ENCODE peak calls at places on chromosomes 2 and 18, in seven cellular contexts. One of them, this sample, is unnamed.

GRCh38 chr18:46408334-46408987 is 248.6 kb downstream of the LOXHD1 start:
- DNase-seq in trophoblast cell: peak
- DNase-seq in H9: peak
- DNase-seq in mesendoderm: peak
- DNase-seq in IMR-90: no peak
- DNase-seq in H1: no peak
- DNase-seq in mesenchymal stem cell: no peak
- DNase-seq in this sample: no peak

GRCh38 chr2:229330952-229331351 is 59.9 kb upstream of the PID1 start:
- DNase-seq in trophoblast cell: no peak
- DNase-seq in IMR-90: no peak
- DNase-seq in mesendoderm: no peak
- DNase-seq in mesenchymal stem cell: no peak
- DNase-seq in H1: no peak
- DNase-seq in H9: no peak
- DNase-seq in this sample: no peak

GRCh38 chr18:14914126-14914525 is 166.2 kb downstream of the ANKRD30B start:
- DNase-seq in H9: no peak
- DNase-seq in mesenchymal stem cell: no peak
- DNase-seq in H1: no peak
- DNase-seq in trophoblast cell: no peak
- DNase-seq in mesendoderm: no peak
- DNase-seq in IMR-90: no peak
- DNase-seq in this sample: no peak

GRCh38 chr2:68771211-68771721 is 36.7 kb downstream of the ARHGAP25 start:
- DNase-seq in mesendoderm: no peak
- DNase-seq in mesenchymal stem cell: peak
- DNase-seq in trophoblast cell: no peak
- DNase-seq in H1: no peak
- DNase-seq in IMR-90: peak
- DNase-seq in H9: no peak
- DNase-seq in this sample: no peak

GRCh38 chr2:128169933-128170709 is 79.1 kb downstream of the UGGT1 start:
- DNase-seq in mesenchymal stem cell: no peak
- DNase-seq in mesendoderm: no peak
- DNase-seq in H9: no peak
- DNase-seq in H1: no peak
- DNase-seq in IMR-90: no peak
- DNase-seq in trophoblast cell: no peak
- DNase-seq in this sample: no peak

GRCh38 chr2:76280676-76281075 is 570.0 kb upstream of the GCFC2 start:
- DNase-seq in IMR-90: no peak
- DNase-seq in mesenchymal stem cell: peak
- DNase-seq in mesendoderm: no peak
- DNase-seq in H1: no peak
- DNase-seq in H9: no peak
- DNase-seq in trophoblast cell: no peak
- DNase-seq in this sample: no peak

GRCh38 chr2:27171351-27171848 is 22.6 kb downstream of the TCF23 start:
- DNase-seq in H1: no peak
- DNase-seq in mesendoderm: no peak
- DNase-seq in trophoblast cell: peak
- DNase-seq in H9: no peak
- DNase-seq in IMR-90: no peak
- DNase-seq in mesenchymal stem cell: no peak
- DNase-seq in this sample: no peak

GRCh38 chr2:101843048-101843447 is 145.5 kb downstream of the MAP4K4 start:
- DNase-seq in trophoblast cell: no peak
- DNase-seq in mesendoderm: no peak
- DNase-seq in IMR-90: no peak
- DNase-seq in mesenchymal stem cell: no peak
- DNase-seq in H9: no peak
- DNase-seq in H1: no peak
- DNase-seq in this sample: no peak

GRCh38 chr2:191245869-191246531 is 796 bp downstream of the MYO1B start:
- DNase-seq in trophoblast cell: no peak
- DNase-seq in H9: peak
- DNase-seq in IMR-90: peak
- DNase-seq in mesenchymal stem cell: peak
- DNase-seq in H1: peak
- DNase-seq in mesendoderm: peak
- DNase-seq in this sample: peak

GRCh38 chr18:74834424-74835309 is 237.0 kb downstream of the ZNF407 start:
- DNase-seq in IMR-90: peak
- DNase-seq in trophoblast cell: peak
- DNase-seq in H1: no peak
- DNase-seq in H9: no peak
- DNase-seq in mesendoderm: peak
- DNase-seq in mesenchymal stem cell: no peak
- DNase-seq in this sample: no peak

GRCh38 chr2:43169987-43170732 is 56.2 kb downstream of the ZFP36L2 start:
- DNase-seq in mesendoderm: no peak
- DNase-seq in H1: peak
- DNase-seq in mesenchymal stem cell: no peak
- DNase-seq in trophoblast cell: no peak
- DNase-seq in IMR-90: no peak
- DNase-seq in H9: peak
- DNase-seq in this sample: no peak

GRCh38 chr2:65040414-65041261 is 15.6 kb upstream of the CEP68 start:
- DNase-seq in trophoblast cell: peak
- DNase-seq in mesenchymal stem cell: peak
- DNase-seq in H9: peak
- DNase-seq in mesendoderm: peak
- DNase-seq in H1: peak
- DNase-seq in IMR-90: peak
- DNase-seq in this sample: peak

GRCh38 chr2:62550466-62550865 is 44.5 kb upstream of the TMEM17 start:
- DNase-seq in H1: no peak
- DNase-seq in mesenchymal stem cell: no peak
- DNase-seq in IMR-90: peak
- DNase-seq in H9: no peak
- DNase-seq in trophoblast cell: peak
- DNase-seq in mesendoderm: no peak
- DNase-seq in this sample: no peak

GRCh38 chr18:62388855-62389760 is 64.0 kb downstream of the TNFRSF11A start:
- DNase-seq in H1: no peak
- DNase-seq in mesendoderm: no peak
- DNase-seq in trophoblast cell: peak
- DNase-seq in mesenchymal stem cell: no peak
- DNase-seq in H9: no peak
- DNase-seq in IMR-90: no peak
- DNase-seq in this sample: no peak

GRCh38 chr18:60417946-60418345 is 45.4 kb upstream of the MC4R start:
- DNase-seq in mesendoderm: no peak
- DNase-seq in trophoblast cell: no peak
- DNase-seq in IMR-90: no peak
- DNase-seq in H9: no peak
- DNase-seq in H1: no peak
- DNase-seq in mesenchymal stem cell: no peak
- DNase-seq in this sample: no peak

GRCh38 chr2:102251042-102251848 is 60.1 kb upstream of the IL1RL1 start:
- DNase-seq in mesenchymal stem cell: no peak
- DNase-seq in mesendoderm: peak
- DNase-seq in IMR-90: no peak
- DNase-seq in H9: peak
- DNase-seq in trophoblast cell: peak
- DNase-seq in H1: peak
- DNase-seq in this sample: no peak

GRCh38 chr2:124563415-124563814 is 538.3 kb downstream of the CNTNAP5 start:
- DNase-seq in H9: no peak
- DNase-seq in mesenchymal stem cell: no peak
- DNase-seq in IMR-90: no peak
- DNase-seq in H1: no peak
- DNase-seq in mesendoderm: peak
- DNase-seq in trophoblast cell: no peak
- DNase-seq in this sample: no peak

GRCh38 chr18:40121001-40121400 is 1834.0 kb upstream of the PIK3C3 start:
- DNase-seq in trophoblast cell: no peak
- DNase-seq in mesenchymal stem cell: no peak
- DNase-seq in IMR-90: no peak
- DNase-seq in mesendoderm: no peak
- DNase-seq in H1: no peak
- DNase-seq in H9: no peak
- DNase-seq in this sample: no peak

GRCh38 chr2:217074576-217075224 is 214.8 kb upstream of the TNP1 start:
- DNase-seq in H1: no peak
- DNase-seq in H9: no peak
- DNase-seq in mesendoderm: no peak
- DNase-seq in trophoblast cell: no peak
- DNase-seq in IMR-90: peak
- DNase-seq in mesenchymal stem cell: peak
- DNase-seq in this sample: no peak

GRCh38 chr18:75253784-75254183 is 43.2 kb downstream of the TSHZ1 start:
- DNase-seq in mesendoderm: no peak
- DNase-seq in H1: no peak
- DNase-seq in H9: no peak
- DNase-seq in mesenchymal stem cell: peak
- DNase-seq in trophoblast cell: no peak
- DNase-seq in IMR-90: peak
- DNase-seq in this sample: no peak

GRCh38 chr2:113157897-113158753 is 15.6 kb upstream of the PSD4 start:
- DNase-seq in mesendoderm: no peak
- DNase-seq in H1: peak
- DNase-seq in IMR-90: peak
- DNase-seq in trophoblast cell: peak
- DNase-seq in H9: no peak
- DNase-seq in mesenchymal stem cell: no peak
- DNase-seq in this sample: no peak

GRCh38 chr2:208031608-208032019 is 6.3 kb upstream of the PLEKHM3 start:
- DNase-seq in mesendoderm: peak
- DNase-seq in mesenchymal stem cell: peak
- DNase-seq in H9: no peak
- DNase-seq in IMR-90: peak
- DNase-seq in H1: no peak
- DNase-seq in trophoblast cell: peak
- DNase-seq in this sample: no peak

GRCh38 chr2:143246815-143247744 is 117.9 kb downstream of the ARHGAP15 start:
- DNase-seq in IMR-90: no peak
- DNase-seq in H9: no peak
- DNase-seq in mesendoderm: no peak
- DNase-seq in H1: no peak
- DNase-seq in trophoblast cell: no peak
- DNase-seq in mesenchymal stem cell: no peak
- DNase-seq in this sample: no peak

GRCh38 chr2:157442136-157442535 is 1.8 kb downstream of the CYTIP start:
- DNase-seq in H9: no peak
- DNase-seq in mesendoderm: no peak
- DNase-seq in trophoblast cell: no peak
- DNase-seq in IMR-90: no peak
- DNase-seq in H1: no peak
- DNase-seq in mesenchymal stem cell: no peak
- DNase-seq in this sample: no peak

GRCh38 chr2:127043367-127044164 is 63.4 kb downstream of the BIN1 start:
- DNase-seq in mesenchymal stem cell: no peak
- DNase-seq in H1: peak
- DNase-seq in H9: no peak
- DNase-seq in mesendoderm: peak
- DNase-seq in trophoblast cell: no peak
- DNase-seq in IMR-90: no peak
- DNase-seq in this sample: no peak

GRCh38 chr2:172148246-172148645 is 45.5 kb upstream of the DLX2 start:
- DNase-seq in H1: no peak
- DNase-seq in H9: no peak
- DNase-seq in trophoblast cell: no peak
- DNase-seq in mesendoderm: no peak
- DNase-seq in mesenchymal stem cell: no peak
- DNase-seq in IMR-90: no peak
- DNase-seq in this sample: no peak

GRCh38 chr2:229718057-229718456 is 3.7 kb upstream of the DNER start:
- DNase-seq in IMR-90: no peak
- DNase-seq in mesenchymal stem cell: no peak
- DNase-seq in H9: no peak
- DNase-seq in mesendoderm: no peak
- DNase-seq in trophoblast cell: no peak
- DNase-seq in H1: no peak
- DNase-seq in this sample: no peak

GRCh38 chr18:47983055-47983454 is 52.6 kb upstream of the SMAD2 start:
- DNase-seq in IMR-90: no peak
- DNase-seq in H1: no peak
- DNase-seq in trophoblast cell: no peak
- DNase-seq in mesendoderm: no peak
- DNase-seq in mesenchymal stem cell: no peak
- DNase-seq in H9: no peak
- DNase-seq in this sample: no peak

GRCh38 chr2:71620851-71621251 is 167.5 kb downstream of the DYSF start:
- DNase-seq in trophoblast cell: no peak
- DNase-seq in H1: peak
- DNase-seq in H9: peak
- DNase-seq in mesendoderm: no peak
- DNase-seq in IMR-90: no peak
- DNase-seq in mesenchymal stem cell: no peak
- DNase-seq in this sample: no peak

GRCh38 chr2:214881647-214882205 is 72.2 kb upstream of the BARD1 start:
- DNase-seq in trophoblast cell: no peak
- DNase-seq in mesenchymal stem cell: no peak
- DNase-seq in H9: no peak
- DNase-seq in IMR-90: no peak
- DNase-seq in mesendoderm: no peak
- DNase-seq in H1: no peak
- DNase-seq in this sample: no peak

GRCh38 chr2:21047161-21048009 is 3.5 kb upstream of the APOB start:
- DNase-seq in H1: no peak
- DNase-seq in mesendoderm: peak
- DNase-seq in trophoblast cell: no peak
- DNase-seq in IMR-90: peak
- DNase-seq in H9: no peak
- DNase-seq in mesenchymal stem cell: no peak
- DNase-seq in this sample: no peak
- H2BK5ac ChIP-seq in H1: no peak
- H2BK5ac ChIP-seq in mesendoderm: no peak
- H2BK5ac ChIP-seq in trophoblast cell: no peak
- H2BK5ac ChIP-seq in IMR-90: no peak
- H2BK5ac ChIP-seq in H9: no peak
- H2BK5ac ChIP-seq in mesenchymal stem cell: no peak
- H2BK5ac ChIP-seq in this sample: no peak

GRCh38 chr2:169585673-169586072 is 1.5 kb downstream of the PPIG start:
- DNase-seq in trophoblast cell: no peak
- DNase-seq in H1: no peak
- DNase-seq in mesenchymal stem cell: no peak
- DNase-seq in H9: no peak
- DNase-seq in mesendoderm: no peak
- DNase-seq in IMR-90: no peak
- DNase-seq in this sample: no peak
- H3K4ac ChIP-seq in trophoblast cell: no peak
- H3K4ac ChIP-seq in H1: no peak
- H3K4ac ChIP-seq in mesenchymal stem cell: no peak
- H3K4ac ChIP-seq in H9: no peak
- H3K4ac ChIP-seq in mesendoderm: no peak
- H3K4ac ChIP-seq in IMR-90: peak
- H3K4ac ChIP-seq in this sample: no peak

GRCh38 chr2:209141818-209142217 is 282.0 kb upstream of the MAP2 start:
- DNase-seq in H1: no peak
- DNase-seq in IMR-90: no peak
- DNase-seq in H9: no peak
- DNase-seq in mesenchymal stem cell: no peak
- DNase-seq in trophoblast cell: no peak
- DNase-seq in mesendoderm: no peak
- DNase-seq in this sample: no peak
- H2BK5ac ChIP-seq in H1: no peak
- H2BK5ac ChIP-seq in IMR-90: no peak
- H2BK5ac ChIP-seq in H9: no peak
- H2BK5ac ChIP-seq in mesenchymal stem cell: no peak
- H2BK5ac ChIP-seq in trophoblast cell: no peak
- H2BK5ac ChIP-seq in mesendoderm: no peak
- H2BK5ac ChIP-seq in this sample: no peak

GRCh38 chr2:169767243-169767888 is 31.3 kb upstream of the SSB start:
- DNase-seq in H1: peak
- DNase-seq in trophoblast cell: peak
- DNase-seq in H9: peak
- DNase-seq in mesendoderm: peak
- DNase-seq in IMR-90: peak
- DNase-seq in mesenchymal stem cell: peak
- DNase-seq in this sample: peak
- H3K4ac ChIP-seq in H1: no peak
- H3K4ac ChIP-seq in trophoblast cell: no peak
- H3K4ac ChIP-seq in H9: no peak
- H3K4ac ChIP-seq in mesendoderm: no peak
- H3K4ac ChIP-seq in IMR-90: no peak
- H3K4ac ChIP-seq in mesenchymal stem cell: no peak
- H3K4ac ChIP-seq in this sample: no peak

This sample was measured in neuronal stem cell.